ENCODE peak calls at places on chromosomes 11 and 22, in ten cellular contexts. C is brain microvascular endothelial cell, P is neural crest cell, H is fibroblast of the aortic adventitia, L is nephron progenitor cell, T is lower lobe of right lung, I is Calu3, M is esophagus squamous epithelium, V is AG04449, S is GM13976. K is an unnamed sample.

GRCh38 chr11:78684377-78684776 is 109.7 kb upstream of the NARS2 start:
- DNase-seq in C (no peak), P (no peak), H (no peak), L (no peak), T (no peak), I (no peak), M (no peak), V (no peak), S (no peak), K (no peak)

GRCh38 chr11:125315088-125315740 is 150.7 kb downstream of the PKNOX2 start:
- DNase-seq in C (peak; percentile 11), P (no peak), H (peak; percentile 65), L (no peak), T (no peak), I (no peak), M (no peak), V (no peak), S (no peak), K (no peak)

GRCh38 chr11:58188770-58189169 is at the start of gene OR9Q2:
- DNase-seq in C (no peak), P (no peak), H (no peak), L (no peak), T (no peak), I (no peak), M (no peak), V (no peak), S (no peak), K (no peak)

GRCh38 chr22:50548046-50548912 is 2.6 kb downstream of the KLHDC7B start:
- DNase-seq in C (no peak), P (no peak), H (no peak), L (no peak), T (peak; percentile 58), I (no peak), M (no peak), V (no peak), S (peak; percentile 85), K (peak; percentile 40)

GRCh38 chr11:57729479-57729878 is 11.8 kb upstream of the SELENOH start:
- DNase-seq in C (no peak), P (no peak), H (no peak), L (no peak), T (no peak), I (no peak), M (no peak), V (no peak), S (no peak), K (no peak)

GRCh38 chr11:130891326-130891725 is 25.0 kb downstream of the SNX19 start:
- DNase-seq in C (no peak), P (no peak), H (peak; percentile 77), L (no peak), T (no peak), I (no peak), M (no peak), V (no peak), S (no peak), K (no peak)

GRCh38 chr11:36928621-36929020 is 330.6 kb upstream of the RAG2 start:
- DNase-seq in C (no peak), P (no peak), H (no peak), L (no peak), T (no peak), I (no peak), M (no peak), V (no peak), S (no peak), K (no peak)

GRCh38 chr11:113555071-113555739 is 80.0 kb upstream of the DRD2 start:
- DNase-seq in C (no peak), P (no peak), H (no peak), L (no peak), T (no peak), I (no peak), M (no peak), V (no peak), S (no peak), K (peak; percentile 67)

GRCh38 chr22:17343766-17344165 is 25.5 kb upstream of the CECR2 start:
- DNase-seq in C (no peak), P (no peak), H (no peak), L (no peak), T (no peak), I (no peak), M (no peak), V (no peak), S (no peak), K (no peak)

GRCh38 chr11:21814169-21814568 is 378.7 kb upstream of the ANO5 start:
- DNase-seq in C (peak; percentile 0), P (no peak), H (peak; percentile 1), L (no peak), T (no peak), I (peak; percentile 38), M (no peak), V (no peak), S (no peak), K (no peak)

GRCh38 chr11:20110908-20111669 is 49.2 kb downstream of the DBX1 start:
- DNase-seq in C (peak; percentile 73), P (peak; percentile 50), H (peak; percentile 86), L (peak; percentile 63), T (no peak), I (peak; percentile 78), M (no peak), V (peak; percentile 83), S (peak; percentile 75), K (peak; percentile 43)

GRCh38 chr22:36640106-36640672 is 63.4 kb downstream of the CACNG2 start:
- DNase-seq in C (no peak), P (no peak), H (no peak), L (no peak), T (no peak), I (no peak), M (no peak), V (no peak), S (no peak), K (no peak)

GRCh38 chr22:43884600-43885318 is 7.1 kb downstream of the PNPLA5 start:
- DNase-seq in C (peak; percentile 11), P (peak; percentile 75), H (peak; percentile 57), L (peak; percentile 79), T (peak; percentile 65), I (peak; percentile 84), M (no peak), V (no peak), S (peak; percentile 85), K (peak; percentile 81)

GRCh38 chr11:20367313-20367948 is 3.9 kb downstream of the HTATIP2 start:
- DNase-seq in C (peak; percentile 93), P (no peak), H (peak; percentile 85), L (no peak), T (no peak), I (peak; percentile 44), M (no peak), V (peak; percentile 65), S (no peak), K (no peak)

GRCh38 chr11:10646005-10646404 is 47.5 kb downstream of the IRAG1 start:
- DNase-seq in C (no peak), P (no peak), H (peak; percentile 35), L (no peak), T (no peak), I (no peak), M (no peak), V (no peak), S (no peak), K (no peak)

GRCh38 chr11:61307354-61307753 is 12.2 kb upstream of the VWCE start:
- DNase-seq in C (no peak), P (no peak), H (no peak), L (no peak), T (no peak), I (no peak), M (no peak), V (no peak), S (no peak), K (no peak)

GRCh38 chr11:68939583-68940555 is 36.2 kb downstream of the IGHMBP2 start:
- DNase-seq in C (no peak), P (no peak), H (no peak), L (no peak), T (no peak), I (no peak), M (no peak), V (no peak), S (peak; percentile 26), K (no peak)

GRCh38 chr11:104858882-104859735 is 39.2 kb downstream of the CASP12 start:
- DNase-seq in C (no peak), P (no peak), H (no peak), L (peak; percentile 5), T (no peak), I (no peak), M (no peak), V (no peak), S (peak; percentile 12), K (no peak)

DNA sequence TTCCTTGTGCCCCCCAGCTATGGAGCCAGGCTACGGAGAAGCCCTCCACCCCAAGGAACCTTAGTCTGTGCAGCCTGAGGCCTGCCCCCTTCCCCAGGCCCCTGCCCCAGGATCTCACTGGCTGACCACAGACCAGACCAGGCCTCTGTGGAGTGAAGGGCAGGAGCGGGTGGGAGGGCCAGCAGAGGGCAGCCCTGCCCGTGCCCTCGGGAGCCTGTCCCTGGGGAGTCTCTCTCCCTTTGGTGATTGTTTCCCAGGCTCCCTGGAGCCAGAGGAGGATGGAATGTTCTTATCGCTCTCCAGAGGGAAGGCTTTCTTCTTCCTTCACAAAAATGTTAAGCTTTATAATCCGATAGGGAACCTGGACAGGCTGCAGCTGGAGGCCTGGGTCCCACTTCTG is 455.3 kb downstream of the SOX6 start:
- DNase-seq in C (no peak), P (no peak), H (no peak), L (peak; percentile 19), T (no peak), I (peak; percentile 57), M (no peak), V (no peak), S (no peak), K (no peak)
- TF ChIP-seq CTCF in C (peak; percentile 12), P (no peak), H (no peak), L (no peak), T (peak; percentile 24), I (peak; percentile 46), M (no peak), V (no peak), S (no peak), K (no peak)

DNA sequence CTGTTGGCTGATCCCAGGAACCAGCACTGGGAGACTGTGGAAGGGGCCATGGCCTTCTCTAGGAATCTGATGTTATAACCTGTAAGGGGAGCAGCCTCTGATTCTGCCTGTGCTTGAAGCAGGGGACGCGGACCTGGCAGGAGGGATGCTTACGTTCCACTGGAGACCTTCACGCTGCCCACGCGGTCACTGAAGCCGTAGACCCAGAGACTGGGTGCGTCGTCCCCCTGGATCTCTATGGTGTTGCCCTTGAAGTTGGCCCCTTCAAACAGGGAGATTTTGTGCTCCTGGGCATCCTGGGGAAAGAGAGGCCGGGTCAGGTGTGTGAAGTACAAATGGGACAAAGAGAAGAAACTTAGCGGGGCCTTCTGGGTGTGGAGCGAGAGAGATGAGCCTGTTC is 11.8 kb upstream of the TPST2 start:
- DNase-seq in C (no peak), P (no peak), H (no peak), L (no peak), T (no peak), I (no peak), M (no peak), V (no peak), S (no peak), K (no peak)
- TF ChIP-seq CTCF in C (no peak), P (no peak), H (no peak), L (no peak), T (no peak), I (no peak), M (no peak), V (no peak), S (no peak), K (no peak)

GRCh38 chr11:40130427-40130826 is 1329.0 kb downstream of the LRRC4C start:
- DNase-seq in C (no peak), P (no peak), H (no peak), L (peak; percentile 3), T (no peak), I (no peak), M (no peak), V (no peak), S (no peak), K (no peak)
- TF ChIP-seq CTCF in C (no peak), P (peak; percentile 48), H (no peak), L (peak; percentile 30), T (no peak), I (no peak), M (no peak), V (no peak), S (no peak), K (no peak)

GRCh38 chr11:83310718-83311117 is 24.6 kb upstream of the CCDC90B start:
- DNase-seq in C (no peak), P (no peak), H (no peak), L (no peak), T (no peak), I (no peak), M (no peak), V (no peak), S (no peak), K (no peak)
- TF ChIP-seq CTCF in C (no peak), P (no peak), H (no peak), L (no peak), T (no peak), I (no peak), M (no peak), V (no peak), S (no peak), K (no peak)